ENCODE peak calls at places on chromosomes 13 and 19, in nine cellular contexts. O is stomach, L is OCI-LY7, T is testis, R is PC-9, U is PC-3, X is BJ, B is pancreas, Z is NB4. P is an unnamed sample.
A peak's percentile ranks its signal among the peaks of the same experiment; 100 is the strongest.

GRCh38 chr13:20993661-20994440 is 67.5 kb downstream of the LATS2 start:
- DNase-seq in O (no peak), L (no peak), T (peak; percentile 7), R (no peak), U (no peak), X (peak; percentile 65), B (peak; percentile 9), Z (peak; percentile 98), P (peak; percentile 88)

GRCh38 chr19:16737909-16738308 is 18.3 kb downstream of the NWD1 start:
- DNase-seq in O (no peak), L (no peak), T (no peak), R (no peak), U (no peak), X (no peak), B (no peak), Z (no peak), P (no peak)

GRCh38 chr13:53237696-53238095 is 209.1 kb downstream of the OLFM4 start:
- DNase-seq in O (no peak), L (no peak), T (no peak), R (no peak), U (no peak), X (no peak), B (no peak), Z (no peak), P (no peak)

GRCh38 chr13:73090116-73090811 is 31.5 kb downstream of the KLF5 start:
- DNase-seq in O (peak; percentile 57), L (no peak), T (no peak), R (peak; percentile 80), U (peak; percentile 95), X (peak; percentile 46), B (no peak), Z (peak; percentile 30), P (peak; percentile 46)

GRCh38 chr19:18700501-18701249 is 17.2 kb downstream of the CRTC1 start:
- DNase-seq in O (peak; percentile 93), L (peak; percentile 84), T (peak; percentile 67), R (no peak), U (peak; percentile 75), X (no peak), B (peak; percentile 96), Z (no peak), P (no peak)

GRCh38 chr19:41945135-41945766 is 13.9 kb downstream of the RABAC1 start:
- DNase-seq in O (peak; percentile 61), L (peak; percentile 97), T (no peak), R (no peak), U (no peak), X (no peak), B (no peak), Z (no peak), P (no peak)

GRCh38 chr13:33543089-33543459 is 257.5 kb upstream of the STARD13 start:
- DNase-seq in O (no peak), L (no peak), T (no peak), R (no peak), U (no peak), X (peak; percentile 18), B (no peak), Z (no peak), P (no peak)

GRCh38 chr19:3100331-3100730 is 6.2 kb downstream of the GNA11 start:
- DNase-seq in O (no peak), L (no peak), T (no peak), R (no peak), U (no peak), X (no peak), B (peak; percentile 51), Z (no peak), P (no peak)

GRCh38 chr19:23345838-23346237 is 49.4 kb downstream of the ZNF91 start:
- DNase-seq in O (no peak), L (no peak), T (no peak), R (no peak), U (no peak), X (no peak), B (no peak), Z (peak; percentile 27), P (no peak)

GRCh38 chr19:13029893-13030292 is 34.6 kb downstream of the NFIX start:
- DNase-seq in O (peak; percentile 65), L (peak; percentile 29), T (no peak), R (no peak), U (peak; percentile 50), X (no peak), B (no peak), Z (peak; percentile 31), P (no peak)
- TF ChIP-seq CTCF in O (no peak), L (peak; percentile 78), T (no peak), R (peak; percentile 56), U (peak; percentile 84), X (peak; percentile 52), B (no peak), Z (peak; percentile 53), P (peak; percentile 32)

GRCh38 chr19:1854542-1855039 is 6.3 kb upstream of the REXO1 start:
- DNase-seq in O (no peak), L (no peak), T (no peak), R (no peak), U (no peak), X (no peak), B (peak; percentile 77), Z (no peak), P (no peak)

GRCh38 chr19:1852729-1853128 is 4.4 kb upstream of the REXO1 start:
- DNase-seq in O (no peak), L (no peak), T (no peak), R (no peak), U (no peak), X (no peak), B (peak; percentile 65), Z (no peak), P (no peak)

GRCh38 chr19:1853295-1854031 is 5.2 kb upstream of the REXO1 start:
- DNase-seq in O (peak; percentile 90), L (peak; percentile 87), T (peak; percentile 84), R (peak; percentile 46), U (peak; percentile 71), X (no peak), B (peak; percentile 93), Z (peak; percentile 83), P (no peak)

GRCh38 chr19:1855040-1855827 is 7.0 kb upstream of the REXO1 start:
- DNase-seq in O (peak; percentile 94), L (peak; percentile 82), T (peak; percentile 73), R (peak; percentile 54), U (peak; percentile 38), X (peak; percentile 57), B (peak; percentile 67), Z (peak; percentile 92), P (no peak)

GRCh38 chr19:1854032-1854541 is 5.8 kb upstream of the REXO1 start:
- DNase-seq in O (no peak), L (no peak), T (no peak), R (no peak), U (no peak), X (no peak), B (peak; percentile 69), Z (no peak), P (no peak)
- H3K4me3 ChIP-seq in O (peak overlapping the region; percentile 5), L (no peak overlapping the region), T (no peak overlapping the region), R (no peak overlapping the region), U (no peak overlapping the region), X (no peak overlapping the region), B (no peak overlapping the region), Z (no peak overlapping the region), P (no peak overlapping the region)

GRCh38 chr19:45940515-45940805 is 25.9 kb upstream of the NANOS2 start:
- DNase-seq in O (no peak), L (no peak), T (no peak), R (no peak), U (no peak), X (no peak), B (no peak), Z (no peak), P (no peak)

GRCh38 chr19:45939792-45940514 is 25.4 kb upstream of the NANOS2 start:
- DNase-seq in O (no peak), L (no peak), T (no peak), R (no peak), U (no peak), X (no peak), B (no peak), Z (peak; percentile 50), P (no peak)

GRCh38 chr19:45934551-45935230 is 20.1 kb upstream of the NANOS2 start:
- DNase-seq in O (no peak), L (no peak), T (no peak), R (no peak), U (no peak), X (no peak), B (no peak), Z (no peak), P (no peak)

GRCh38 chr19:45935267-45935666 is 20.7 kb upstream of the NANOS2 start:
- DNase-seq in O (no peak), L (no peak), T (no peak), R (no peak), U (no peak), X (no peak), B (no peak), Z (no peak), P (no peak)

DNA sequence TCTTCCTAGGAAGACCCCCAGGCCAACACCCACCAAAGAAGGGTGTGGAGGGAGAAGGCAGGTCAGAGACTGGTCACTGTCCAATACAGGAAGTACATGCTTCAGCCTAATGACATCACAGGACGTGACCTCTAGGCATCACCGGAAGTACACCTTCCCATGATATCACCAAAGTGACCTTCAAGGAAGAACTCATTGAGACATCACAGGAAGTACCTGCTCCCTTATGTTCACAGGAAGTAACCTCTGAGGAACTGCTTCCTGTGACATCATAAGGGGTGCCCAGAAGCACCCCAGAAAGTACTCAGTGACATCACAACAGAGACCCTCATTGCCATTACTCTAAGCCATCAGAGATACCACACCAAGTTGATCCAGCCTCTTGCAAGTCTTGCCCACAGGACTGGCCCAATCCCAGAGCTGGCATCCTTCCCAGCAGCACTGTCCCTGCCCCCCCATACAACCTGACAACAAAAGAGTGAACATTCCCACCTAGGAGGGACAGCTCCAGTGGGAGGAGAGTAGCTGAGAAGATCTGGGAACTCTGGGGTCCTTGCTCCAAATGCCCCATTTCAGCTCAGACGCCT is 24.2 kb upstream of the NANOS2 start:
- DNase-seq in O (no peak), L (no peak), T (no peak), R (no peak), U (no peak), X (no peak), B (no peak), Z (peak; percentile 38), P (no peak)
- TF ChIP-seq CTCF in O (no peak), L (no peak), T (no peak), R (no peak), U (no peak), X (no peak), B (no peak), Z (no peak), P (no peak)

GRCh38 chr19:12932392-12933286 is 872 bp downstream of the FARSA start:
- DNase-seq in O (no peak), L (no peak), T (no peak), R (no peak), U (peak; percentile 22), X (no peak), B (no peak), Z (no peak), P (no peak)

GRCh38 chr19:12936582-12936981 is 1.8 kb upstream of the CALR start:
- DNase-seq in O (no peak), L (peak; percentile 75), T (no peak), R (no peak), U (no peak), X (no peak), B (no peak), Z (peak; percentile 56), P (no peak)

GRCh38 chr19:12933287-12934072 is at the start of gene FARSA:
- DNase-seq in O (peak; percentile 93), L (peak; percentile 95), T (peak; percentile 98), R (peak; percentile 89), U (peak; percentile 95), X (no peak), B (peak; percentile 95), Z (peak; percentile 93), P (no peak)

GRCh38 chr19:12937243-12938053 is 961 bp upstream of the CALR start:
- DNase-seq in O (peak; percentile 68), L (peak; percentile 67), T (peak; percentile 46), R (peak; percentile 49), U (peak; percentile 52), X (no peak), B (no peak), Z (peak; percentile 99), P (no peak)

GRCh38 chr19:12935071-12935470 is 1.6 kb upstream of the FARSA start:
- DNase-seq in O (no peak), L (no peak), T (no peak), R (no peak), U (no peak), X (no peak), B (no peak), Z (no peak), P (no peak)
- H3K4me3 ChIP-seq in O (no peak overlapping the region), L (no peak overlapping the region), T (no peak overlapping the region), R (no peak overlapping the region), U (no peak overlapping the region), X (no peak overlapping the region), B (no peak overlapping the region), Z (no peak overlapping the region), P (no peak overlapping the region)